ENCODE peak calls at places on chromosomes 1 and 21, in seven cellular contexts. One of them, this sample, is unnamed.

GRCh38 chr1:10697621-10698160 is 98.8 kb downstream of the CASZ1 start:
- DNase-seq in T follicular helper cell: no peak
- DNase-seq in foreskin fibroblast: no peak
- DNase-seq in EL: no peak
- DNase-seq in AG09319: no peak
- DNase-seq in T-helper 2 cell treated with Interferon-gamma antibody and Interleukin-4, amounts not matched to agents 5 μg/mL and 100 μg/mL, for 36 hours: no peak
- DNase-seq in CD8-positive, alpha-beta T cell: no peak
- DNase-seq in this sample: no peak

GRCh38 chr1:66692681-66693080 is 59.6 kb upstream of the DYNLT5 start:
- DNase-seq in T follicular helper cell: no peak
- DNase-seq in foreskin fibroblast: no peak
- DNase-seq in EL: no peak
- DNase-seq in AG09319: no peak
- DNase-seq in T-helper 2 cell treated with Interferon-gamma antibody and Interleukin-4, amounts not matched to agents 5 μg/mL and 100 μg/mL, for 36 hours: no peak
- DNase-seq in CD8-positive, alpha-beta T cell: no peak
- DNase-seq in this sample: no peak

GRCh38 chr1:95238304-95238703 is 4.3 kb downstream of the RWDD3 start:
- DNase-seq in T follicular helper cell: no peak
- DNase-seq in foreskin fibroblast: no peak
- DNase-seq in EL: no peak
- DNase-seq in AG09319: no peak
- DNase-seq in T-helper 2 cell treated with Interferon-gamma antibody and Interleukin-4, amounts not matched to agents 5 μg/mL and 100 μg/mL, for 36 hours: no peak
- DNase-seq in CD8-positive, alpha-beta T cell: no peak
- DNase-seq in this sample: no peak

GRCh38 chr1:202593845-202594244 is 116.4 kb downstream of the SYT2 start:
- DNase-seq in T follicular helper cell: no peak
- DNase-seq in foreskin fibroblast: no peak
- DNase-seq in EL: peak; percentile 47
- DNase-seq in AG09319: no peak
- DNase-seq in T-helper 2 cell treated with Interferon-gamma antibody and Interleukin-4, amounts not matched to agents 5 μg/mL and 100 μg/mL, for 36 hours: no peak
- DNase-seq in CD8-positive, alpha-beta T cell: no peak
- DNase-seq in this sample: no peak

GRCh38 chr21:45872471-45872870 is 109.1 kb upstream of the COL6A1 start:
- DNase-seq in T follicular helper cell: no peak
- DNase-seq in foreskin fibroblast: no peak
- DNase-seq in EL: no peak
- DNase-seq in AG09319: no peak
- DNase-seq in T-helper 2 cell treated with Interferon-gamma antibody and Interleukin-4, amounts not matched to agents 5 μg/mL and 100 μg/mL, for 36 hours: no peak
- DNase-seq in CD8-positive, alpha-beta T cell: no peak
- DNase-seq in this sample: no peak

GRCh38 chr21:17185685-17186084 is 327.2 kb upstream of the CXADR start:
- DNase-seq in T follicular helper cell: no peak
- DNase-seq in foreskin fibroblast: no peak
- DNase-seq in EL: no peak
- DNase-seq in AG09319: no peak
- DNase-seq in T-helper 2 cell treated with Interferon-gamma antibody and Interleukin-4, amounts not matched to agents 5 μg/mL and 100 μg/mL, for 36 hours: no peak
- DNase-seq in CD8-positive, alpha-beta T cell: no peak
- DNase-seq in this sample: no peak

GRCh38 chr1:241972703-241973375 is 15.3 kb downstream of the BECN2 start:
- DNase-seq in T follicular helper cell: no peak
- DNase-seq in foreskin fibroblast: no peak
- DNase-seq in EL: peak; percentile 61
- DNase-seq in AG09319: no peak
- DNase-seq in T-helper 2 cell treated with Interferon-gamma antibody and Interleukin-4, amounts not matched to agents 5 μg/mL and 100 μg/mL, for 36 hours: no peak
- DNase-seq in CD8-positive, alpha-beta T cell: no peak
- DNase-seq in this sample: no peak

GRCh38 chr1:172279951-172280350 is 140.5 kb upstream of the C1orf105 start:
- DNase-seq in T follicular helper cell: no peak
- DNase-seq in foreskin fibroblast: no peak
- DNase-seq in EL: peak; percentile 16
- DNase-seq in AG09319: no peak
- DNase-seq in T-helper 2 cell treated with Interferon-gamma antibody and Interleukin-4, amounts not matched to agents 5 μg/mL and 100 μg/mL, for 36 hours: no peak
- DNase-seq in CD8-positive, alpha-beta T cell: no peak
- DNase-seq in this sample: no peak

GRCh38 chr1:12618661-12619395 is 818 bp upstream of the DHRS3 start:
- DNase-seq in T follicular helper cell: peak; percentile 58
- DNase-seq in foreskin fibroblast: peak; percentile 48
- DNase-seq in EL: peak; percentile 91
- DNase-seq in AG09319: peak; percentile 68
- DNase-seq in T-helper 2 cell treated with Interferon-gamma antibody and Interleukin-4, amounts not matched to agents 5 μg/mL and 100 μg/mL, for 36 hours: peak; percentile 70
- DNase-seq in CD8-positive, alpha-beta T cell: peak; percentile 72
- DNase-seq in this sample: no peak

GRCh38 chr1:111769517-111770146 is 13.9 kb downstream of the DDX20 start:
- DNase-seq in T follicular helper cell: peak; percentile 45
- DNase-seq in foreskin fibroblast: peak; percentile 58
- DNase-seq in EL: peak; percentile 72
- DNase-seq in AG09319: peak; percentile 43
- DNase-seq in T-helper 2 cell treated with Interferon-gamma antibody and Interleukin-4, amounts not matched to agents 5 μg/mL and 100 μg/mL, for 36 hours: peak; percentile 25
- DNase-seq in CD8-positive, alpha-beta T cell: peak; percentile 58
- DNase-seq in this sample: peak; percentile 22

GRCh38 chr1:211343607-211344334 is 17.1 kb downstream of the TRAF5 start:
- DNase-seq in T follicular helper cell: no peak
- DNase-seq in foreskin fibroblast: no peak
- DNase-seq in EL: peak; percentile 17
- DNase-seq in AG09319: no peak
- DNase-seq in T-helper 2 cell treated with Interferon-gamma antibody and Interleukin-4, amounts not matched to agents 5 μg/mL and 100 μg/mL, for 36 hours: no peak
- DNase-seq in CD8-positive, alpha-beta T cell: peak; percentile 13
- DNase-seq in this sample: no peak

GRCh38 chr1:182032251-182032650 is 29.3 kb downstream of the ZNF648 start:
- DNase-seq in T follicular helper cell: no peak
- DNase-seq in foreskin fibroblast: no peak
- DNase-seq in EL: no peak
- DNase-seq in AG09319: no peak
- DNase-seq in T-helper 2 cell treated with Interferon-gamma antibody and Interleukin-4, amounts not matched to agents 5 μg/mL and 100 μg/mL, for 36 hours: no peak
- DNase-seq in CD8-positive, alpha-beta T cell: no peak
- DNase-seq in this sample: no peak

GRCh38 chr1:30756545-30757195 is 904 bp downstream of the LAPTM5 start:
- DNase-seq in T follicular helper cell: peak; percentile 65
- DNase-seq in foreskin fibroblast: peak; percentile 84
- DNase-seq in EL: peak; percentile 92
- DNase-seq in AG09319: peak; percentile 49
- DNase-seq in T-helper 2 cell treated with Interferon-gamma antibody and Interleukin-4, amounts not matched to agents 5 μg/mL and 100 μg/mL, for 36 hours: peak; percentile 77
- DNase-seq in CD8-positive, alpha-beta T cell: peak; percentile 81
- DNase-seq in this sample: no peak

GRCh38 chr1:175826705-175827104 is 83.3 kb upstream of the TNR start:
- DNase-seq in T follicular helper cell: no peak
- DNase-seq in foreskin fibroblast: no peak
- DNase-seq in EL: no peak
- DNase-seq in AG09319: no peak
- DNase-seq in T-helper 2 cell treated with Interferon-gamma antibody and Interleukin-4, amounts not matched to agents 5 μg/mL and 100 μg/mL, for 36 hours: no peak
- DNase-seq in CD8-positive, alpha-beta T cell: no peak
- DNase-seq in this sample: no peak

GRCh38 chr1:153545067-153546055 is at the start of gene S100A4:
- DNase-seq in T follicular helper cell: peak; percentile 70
- DNase-seq in foreskin fibroblast: peak; percentile 94
- DNase-seq in EL: peak; percentile 92
- DNase-seq in AG09319: peak; percentile 89
- DNase-seq in T-helper 2 cell treated with Interferon-gamma antibody and Interleukin-4, amounts not matched to agents 5 μg/mL and 100 μg/mL, for 36 hours: peak; percentile 95
- DNase-seq in CD8-positive, alpha-beta T cell: peak; percentile 89
- DNase-seq in this sample: peak; percentile 80

GRCh38 chr1:25112400-25112799 is 119.9 kb downstream of the SYF2 start:
- DNase-seq in T follicular helper cell: no peak
- DNase-seq in foreskin fibroblast: no peak
- DNase-seq in EL: no peak
- DNase-seq in AG09319: no peak
- DNase-seq in T-helper 2 cell treated with Interferon-gamma antibody and Interleukin-4, amounts not matched to agents 5 μg/mL and 100 μg/mL, for 36 hours: no peak
- DNase-seq in CD8-positive, alpha-beta T cell: no peak
- DNase-seq in this sample: no peak

GRCh38 chr1:89545264-89546038 is 20.8 kb downstream of the LRRC8B start:
- DNase-seq in T follicular helper cell: no peak
- DNase-seq in foreskin fibroblast: no peak
- DNase-seq in EL: no peak
- DNase-seq in AG09319: no peak
- DNase-seq in T-helper 2 cell treated with Interferon-gamma antibody and Interleukin-4, amounts not matched to agents 5 μg/mL and 100 μg/mL, for 36 hours: peak; percentile 84
- DNase-seq in CD8-positive, alpha-beta T cell: no peak
- DNase-seq in this sample: no peak

GRCh38 chr1:114043548-114043947 is 64.3 kb downstream of the OLFML3 start:
- DNase-seq in T follicular helper cell: no peak
- DNase-seq in foreskin fibroblast: no peak
- DNase-seq in EL: no peak
- DNase-seq in AG09319: no peak
- DNase-seq in T-helper 2 cell treated with Interferon-gamma antibody and Interleukin-4, amounts not matched to agents 5 μg/mL and 100 μg/mL, for 36 hours: no peak
- DNase-seq in CD8-positive, alpha-beta T cell: no peak
- DNase-seq in this sample: no peak